ENCODE peak calls at places on chromosomes 7 and 10, in eight cellular contexts. F is stimulated activated CD4-positive, alpha-beta T cell treated with anti-CD3 and anti-CD28 coated beads, Interleukin-12 subunit alpha, Interleukin-12 subunit beta, amount 100 ng/mL, for 4 hours; P is astrocyte of the cerebellum; M is HT1080; Z is caudate nucleus; T is fibroblast of gingiva; X is foreskin keratinocyte; Y is EH. Q is an unnamed sample.

GRCh38 chr10:8034666-8035640 is 19.5 kb upstream of the GATA3 start:
- DNase-seq in P (peak; percentile 23), F (no peak), X (no peak), M (no peak), T (no peak), Y (no peak), Z (no peak), Q (no peak)

GRCh38 chr10:122864901-122865300 is 14.5 kb downstream of the FAM24B start:
- DNase-seq in Y (peak; percentile 70), M (peak; percentile 47), F (no peak), Z (no peak), X (peak; percentile 28), T (peak; percentile 54), P (no peak), Q (no peak)

GRCh38 chr10:53102424-53102823 is 329.8 kb upstream of the MBL2 start:
- DNase-seq in T (no peak), Z (no peak), F (no peak), X (no peak), P (no peak), Y (no peak), M (peak; percentile 25), Q (no peak)

GRCh38 chr7:30866939-30867338 is 44.7 kb upstream of the AQP1 start:
- DNase-seq in P (no peak), Z (no peak), X (no peak), M (peak; percentile 2), Y (no peak), F (no peak), T (no peak), Q (no peak)

GRCh38 chr10:110442746-110443145 is 55.0 kb upstream of the DUSP5 start:
- DNase-seq in T (no peak), Y (no peak), P (no peak), M (no peak), X (no peak), Z (no peak), F (no peak), Q (no peak)

GRCh38 chr10:97574374-97575100 is 2.0 kb downstream of the ANKRD2 start:
- DNase-seq in P (no peak), F (no peak), Z (peak; percentile 52), Y (peak; percentile 94), X (peak; percentile 89), T (peak; percentile 82), M (peak; percentile 97), Q (peak; percentile 68)

GRCh38 chr10:15211464-15211979 is 43.0 kb upstream of the NMT2 start:
- DNase-seq in F (no peak), T (peak; percentile 57), P (peak; percentile 58), Y (peak; percentile 92), X (peak; percentile 64), Z (no peak), M (peak; percentile 92), Q (no peak)

GRCh38 chr10:60661627-60662026 is 116.7 kb upstream of the CDK1 start:
- DNase-seq in M (peak; percentile 75), P (no peak), X (peak; percentile 69), Y (peak; percentile 82), F (no peak), Z (no peak), T (no peak), Q (no peak)

GRCh38 chr7:22726345-22726848 is 603 bp upstream of the IL6 start:
- DNase-seq in M (peak; percentile 89), Z (peak; percentile 57), X (peak; percentile 90), F (peak; percentile 41), P (peak; percentile 76), Y (peak; percentile 89), T (peak; percentile 63), Q (peak; percentile 60)

GRCh38 chr10:110802551-110803238 is 69.0 kb upstream of the PDCD4 start:
- DNase-seq in F (no peak), Z (peak; percentile 25), T (peak; percentile 69), M (peak; percentile 89), P (peak; percentile 80), Y (peak; percentile 85), X (peak; percentile 35), Q (peak; percentile 28)

GRCh38 chr10:96991313-96991841 is 159.3 kb downstream of the LCOR start:
- DNase-seq in X (peak; percentile 73), T (peak; percentile 41), P (peak; percentile 45), M (peak; percentile 59), Y (peak; percentile 89), F (no peak), Z (no peak), Q (no peak)

GRCh38 chr10:125859128-125859817 is 21.8 kb downstream of the DHX32 start:
- DNase-seq in Z (no peak), X (no peak), M (no peak), Y (no peak), F (no peak), T (no peak), P (no peak), Q (peak; percentile 40)

GRCh38 chr10:124092270-124093075 is 925 bp downstream of the CHST15 start:
- DNase-seq in X (peak; percentile 59), F (no peak), P (no peak), Z (no peak), Y (peak; percentile 25), M (no peak), T (peak; percentile 54), Q (no peak)

GRCh38 chr10:58565256-58565655 is 52.6 kb downstream of the BICC1 start:
- DNase-seq in M (no peak), X (no peak), Z (no peak), P (no peak), T (no peak), Y (no peak), F (no peak), Q (no peak)

GRCh38 chr7:151895695-151896485 is 19.0 kb upstream of the PRKAG2 start:
- DNase-seq in Z (no peak), M (no peak), P (no peak), Y (no peak), T (no peak), X (peak; percentile 37), F (no peak), Q (no peak)

GRCh38 chr7:15603124-15603523 is 41.3 kb upstream of the AGMO start:
- DNase-seq in X (peak; percentile 49), F (no peak), P (no peak), Y (no peak), T (no peak), Z (no peak), M (peak; percentile 71), Q (no peak)

GRCh38 chr10:122435212-122435827 is 19.1 kb upstream of the ARMS2 start:
- DNase-seq in T (peak; percentile 36), Y (peak; percentile 59), Z (no peak), P (peak; percentile 44), X (no peak), M (peak; percentile 28), F (no peak), Q (peak; percentile 13)

GRCh38 chr7:70940597-70940996 is 191.3 kb upstream of the GALNT17 start:
- DNase-seq in M (no peak), F (no peak), Y (no peak), Z (no peak), T (no peak), X (no peak), P (no peak), Q (no peak)

GRCh38 chr7:28078036-28078901 is 102.3 kb downstream of the JAZF1 start:
- DNase-seq in Z (peak; percentile 38), M (peak; percentile 36), X (peak; percentile 15), T (peak; percentile 52), F (peak; percentile 34), Y (peak; percentile 67), P (peak; percentile 33), Q (peak; percentile 12)

GRCh38 chr10:48684792-48685651 is at the start of gene WDFY4:
- DNase-seq in T (no peak), P (no peak), Y (no peak), Z (no peak), M (no peak), F (no peak), X (no peak), Q (no peak)

GRCh38 chr10:123109466-123109865 is 26.3 kb upstream of the HMX3 start:
- DNase-seq in T (no peak), X (peak; percentile 69), M (no peak), Y (no peak), F (no peak), P (no peak), Z (no peak), Q (no peak)

GRCh38 chr10:72981028-72981881 is 26.6 kb upstream of the PLA2G12B start:
- DNase-seq in F (no peak), P (no peak), Z (no peak), T (no peak), M (no peak), X (peak; percentile 54), Y (no peak), Q (no peak)

GRCh38 chr10:11178606-11179221 is 161.0 kb downstream of the CELF2 start:
- DNase-seq in Y (peak; percentile 82), M (peak; percentile 89), T (no peak), Z (peak; percentile 51), X (no peak), F (peak; percentile 62), P (no peak), Q (no peak)

GRCh38 chr10:130338588-130339070 is 202.4 kb downstream of the GLRX3 start:
- DNase-seq in T (no peak), F (no peak), M (no peak), Y (no peak), P (no peak), X (no peak), Z (no peak), Q (no peak)

GRCh38 chr10:128007017-128007416 is 100.1 kb downstream of the PTPRE start:
- DNase-seq in Y (no peak), M (no peak), X (no peak), Z (no peak), F (no peak), T (no peak), P (no peak), Q (no peak)

GRCh38 chr7:116259821-116260440 is 49.6 kb downstream of the TES start:
- DNase-seq in Z (no peak), X (peak; percentile 100), T (peak; percentile 76), P (no peak), Y (peak; percentile 89), M (peak; percentile 87), F (no peak), Q (no peak)

GRCh38 chr7:121697731-121698396 is 175.1 kb upstream of the PTPRZ1 start:
- DNase-seq in P (no peak), M (no peak), Y (no peak), X (peak; percentile 79), T (no peak), F (no peak), Z (no peak), Q (no peak)

GRCh38 chr7:155829796-155830470 is 17.7 kb upstream of the SHH start:
- DNase-seq in Y (no peak), Z (no peak), X (no peak), M (no peak), T (no peak), P (no peak), F (no peak), Q (no peak)

GRCh38 chr10:74738052-74738451 is 88.3 kb upstream of the KAT6B start:
- DNase-seq in P (no peak), Z (no peak), Y (peak; percentile 7), X (no peak), M (no peak), T (no peak), F (no peak), Q (no peak)

GRCh38 chr7:23295401-23295697 is 3.8 kb upstream of the MALSU1 start:
- DNase-seq in F (no peak), Z (no peak), Y (no peak), M (no peak), X (no peak), T (no peak), P (no peak), Q (no peak)

GRCh38 chr10:15482168-15482567 is 111.1 kb upstream of the FAM171A1 start:
- DNase-seq in T (peak; percentile 85), F (no peak), X (no peak), Z (no peak), P (no peak), M (no peak), Y (peak; percentile 28), Q (no peak)

Q was measured in COR-L47.